ENCODE peak calls at places on chromosomes 12 and 14, in ten cellular contexts. Z is mucosa of gallbladder, R is T-cell, G is GM10248, Q is ureter, N is fibroblast of the conjunctiva, E is nucleus accumbens, F is NCI-H1105 treated with DMSO at 0.1 percent for 48 hours, J is A549, V is Kasumi-1. C is an unnamed sample.
A peak's percentile ranks its signal among the peaks of the same experiment; 100 is the strongest.

GRCh38 chr14:92692822-92693226 is 55.6 kb downstream of the LGMN start:
- DNase-seq in Z (peak; percentile 77), R (peak; percentile 63), G (no peak), Q (peak; percentile 76), N (no peak), E (no peak), F (peak; percentile 96), J (peak; percentile 27), V (peak; percentile 70), C (no peak)

GRCh38 chr12:91327889-91328288 is 145.3 kb upstream of the DCN start:
- DNase-seq in Z (no peak), R (no peak), G (no peak), Q (no peak), N (no peak), E (no peak), F (peak; percentile 18), J (no peak), V (no peak), C (no peak)

GRCh38 chr12:108214486-108214885 is 85.4 kb downstream of the WSCD2 start:
- DNase-seq in Z (peak; percentile 41), R (no peak), G (peak; percentile 48), Q (no peak), N (no peak), E (no peak), F (no peak), J (no peak), V (peak; percentile 8), C (peak; percentile 20)

GRCh38 chr14:55265197-55265596 is 6.0 kb upstream of the FBXO34 start:
- DNase-seq in Z (no peak), R (peak; percentile 19), G (no peak), Q (no peak), N (no peak), E (no peak), F (no peak), J (peak; percentile 41), V (peak; percentile 68), C (no peak)

GRCh38 chr12:47889040-47889439 is 15.8 kb downstream of the VDR start:
- DNase-seq in Z (no peak), R (peak; percentile 27), G (peak; percentile 56), Q (no peak), N (no peak), E (no peak), F (no peak), J (no peak), V (peak; percentile 34), C (no peak)

GRCh38 chr12:13342971-13343370 is 146.4 kb downstream of the EMP1 start:
- DNase-seq in Z (no peak), R (no peak), G (no peak), Q (no peak), N (peak; percentile 6), E (no peak), F (no peak), J (no peak), V (no peak), C (no peak)

GRCh38 chr12:42584539-42585174 is 4.9 kb downstream of the PRICKLE1 start:
- DNase-seq in Z (no peak), R (no peak), G (no peak), Q (no peak), N (no peak), E (no peak), F (peak; percentile 73), J (no peak), V (no peak), C (no peak)

GRCh38 chr14:62185078-62185477 is 422.9 kb downstream of the SNAPC1 start:
- DNase-seq in Z (no peak), R (no peak), G (no peak), Q (no peak), N (no peak), E (no peak), F (no peak), J (no peak), V (no peak), C (no peak)

GRCh38 chr12:97276198-97276580 is 186.4 kb upstream of the RMST start:
- DNase-seq in Z (no peak), R (no peak), G (no peak), Q (no peak), N (no peak), E (no peak), F (peak; percentile 48), J (no peak), V (no peak), C (no peak)

GRCh38 chr14:69259531-69260245 is at the start of gene GALNT16:
- DNase-seq in Z (no peak), R (no peak), G (peak; percentile 39), Q (no peak), N (no peak), E (no peak), F (peak; percentile 53), J (peak; percentile 56), V (no peak), C (no peak)

GRCh38 chr12:10016881-10017280 is 6.5 kb downstream of the CLEC12B start:
- DNase-seq in Z (no peak), R (no peak), G (no peak), Q (no peak), N (no peak), E (no peak), F (no peak), J (peak; percentile 54), V (no peak), C (no peak)

GRCh38 chr12:97276621-97277020 is 186.0 kb upstream of the RMST start:
- DNase-seq in Z (no peak), R (no peak), G (no peak), Q (no peak), N (no peak), E (no peak), F (no peak), J (no peak), V (no peak), C (no peak)

GRCh38 chr12:118346895-118347294 is 25.8 kb downstream of the TAOK3 start:
- DNase-seq in Z (no peak), R (no peak), G (no peak), Q (no peak), N (no peak), E (no peak), F (no peak), J (no peak), V (no peak), C (no peak)

GRCh38 chr12:6200266-6201198 is at the start of gene CD9:
- DNase-seq in Z (peak; percentile 58), R (peak; percentile 33), G (peak; percentile 52), Q (peak; percentile 87), N (no peak), E (no peak), F (peak; percentile 33), J (peak; percentile 78), V (no peak), C (no peak)

GRCh38 chr12:113955109-113955970 is 10.8 kb downstream of the RBM19 start:
- DNase-seq in Z (no peak), R (no peak), G (no peak), Q (no peak), N (no peak), E (no peak), F (no peak), J (peak; percentile 70), V (peak; percentile 7), C (no peak)

GRCh38 chr12:26786491-26787124 is 46.4 kb downstream of the ITPR2 start:
- DNase-seq in Z (no peak), R (no peak), G (no peak), Q (no peak), N (no peak), E (no peak), F (no peak), J (no peak), V (no peak), C (no peak)

GRCh38 chr12:121637231-121637914 is 11.0 kb downstream of the ORAI1 start:
- DNase-seq in Z (no peak), R (peak; percentile 63), G (peak; percentile 68), Q (peak; percentile 60), N (no peak), E (no peak), F (no peak), J (no peak), V (peak; percentile 81), C (peak; percentile 36)

GRCh38 chr12:2335517-2335916 is 282.7 kb downstream of the CACNA1C start:
- DNase-seq in Z (no peak), R (no peak), G (no peak), Q (no peak), N (no peak), E (no peak), F (no peak), J (no peak), V (no peak), C (no peak)

GRCh38 chr12:115440438-115440837 is 756.5 kb upstream of the TBX3 start:
- DNase-seq in Z (peak; percentile 26), R (no peak), G (no peak), Q (no peak), N (peak; percentile 26), E (no peak), F (no peak), J (peak; percentile 56), V (no peak), C (no peak)

C was measured in effector memory CD8-positive, alpha-beta T cell.